ENCODE peak calls at places on chromosomes 4 and X, in four cellular contexts. E, Z, N and F are unnamed samples. For H3K4me1, the result is how much of the 10 kb centered on the place peaks cover.

GRCh38 chr4:39565925-39566630 is 38.8 kb upstream of the UGDH start:
- DNase-seq in E (no peak), Z (peak), N (peak), F (no peak)

GRCh38 chr4:18390655-18391369 is 369.3 kb upstream of the LCORL start:
- DNase-seq in E (no peak), Z (peak), N (peak), F (no peak)

GRCh38 chrX:5113128-5113527 is 1115.5 kb downstream of the NLGN4X start:
- DNase-seq in E (no peak), Z (no peak), N (peak), F (no peak)

GRCh38 chr4:139576219-139576618 is 20.2 kb upstream of the SETD7 start:
- DNase-seq in E (no peak), Z (peak), N (no peak), F (no peak)

GRCh38 chrX:22037225-22037624 is 5.1 kb downstream of the PHEX start:
- DNase-seq in E (no peak), Z (no peak), N (no peak), F (no peak)

GRCh38 chr4:42080284-42080683 is 72.2 kb downstream of the BEND4 start:
- DNase-seq in E (no peak), Z (no peak), N (no peak), F (no peak)

GRCh38 chr4:183962413-183962812 is 57.3 kb downstream of the STOX2 start:
- DNase-seq in E (no peak), Z (no peak), N (no peak), F (no peak)

GRCh38 chr4:151676301-151676700 is 84.5 kb downstream of the GATB start:
- DNase-seq in E (no peak), Z (peak), N (peak), F (no peak)

GRCh38 chr4:112515278-112516075 is 503 bp downstream of the NEUROG2 start:
- DNase-seq in E (no peak), Z (no peak), N (peak), F (no peak)

GRCh38 chrX:132216806-132217202 is 2.4 kb downstream of the RAP2C start:
- DNase-seq in E (no peak), Z (peak), N (peak), F (no peak)

GRCh38 chrX:42691196-42691595 is 86.8 kb downstream of the PPP1R2C start:
- DNase-seq in E (no peak), Z (no peak), N (no peak), F (no peak)

GRCh38 chr4:141220655-141221605 is at the start of gene ZNF330:
- DNase-seq in E (peak), Z (peak), N (peak), F (peak)

GRCh38 chr4:150010525-150011126 is 67.6 kb upstream of the DCLK2 start:
- DNase-seq in E (peak), Z (peak), N (peak), F (peak)

GRCh38 chr4:39043697-39044363 is 11.6 kb upstream of the TMEM156 start:
- DNase-seq in E (peak), Z (no peak), N (peak), F (no peak)

GRCh38 chrX:110212299-110212698 is 105.6 kb downstream of the AMMECR1 start:
- DNase-seq in E (no peak), Z (no peak), N (no peak), F (no peak)

GRCh38 chrX:100070334-100070849 is 339.7 kb downstream of the PCDH19 start:
- DNase-seq in E (no peak), Z (no peak), N (no peak), F (no peak)

GRCh38 chr4:99815597-99816011 is 1.0 kb upstream of the DAPP1 start:
- DNase-seq in E (no peak), Z (no peak), N (peak), F (peak)

GRCh38 chr4:109547394-109547793 is 12.7 kb upstream of the MCUB start:
- DNase-seq in E (no peak), Z (no peak), N (peak), F (no peak)

GRCh38 chr4:156948133-156948532 is 23.5 kb downstream of the PDGFC start:
- DNase-seq in E (no peak), Z (no peak), N (no peak), F (no peak)

GRCh38 chrX:112672788-112673560 is 6.8 kb downstream of the LHFPL1 start:
- DNase-seq in E (no peak), Z (no peak), N (no peak), F (no peak)

GRCh38 chr4:112751447-112751846 is 114.5 kb downstream of the LARP7 start:
- DNase-seq in E (no peak), Z (no peak), N (no peak), F (no peak)

GRCh38 chr4:76956961-76957738 is 7.6 kb downstream of the SEPTIN11 start:
- DNase-seq in E (peak), Z (peak), N (no peak), F (no peak)

GRCh38 chr4:173700650-173701049 is 170.6 kb upstream of the HAND2 start:
- DNase-seq in E (no peak), Z (no peak), N (no peak), F (no peak)

GRCh38 chr4:152255437-152255836 is 280.5 kb downstream of the FBXW7 start:
- DNase-seq in E (peak), Z (peak), N (no peak), F (no peak)

GRCh38 chr4:149897784-149898183 is 82.1 kb upstream of the IQCM start:
- DNase-seq in E (no peak), Z (peak), N (peak), F (no peak)

GRCh38 chrX:40809210-40809609 is 73.9 kb upstream of the MED14 start:
- DNase-seq in E (no peak), Z (peak), N (peak), F (no peak)

GRCh38 chr4:159319027-159319426 is 216.1 kb downstream of the RAPGEF2 start:
- DNase-seq in E (no peak), Z (no peak), N (no peak), F (no peak)

GRCh38 chr4:183360161-183360919 is 38.1 kb upstream of the CLDN24 start:
- DNase-seq in E (no peak), Z (no peak), N (peak), F (no peak)

GRCh38 chr4:82898322-82899243 is 2.0 kb upstream of the THAP9 start:
- DNase-seq in E (no peak), Z (peak), N (peak), F (peak)

GRCh38 chrX:110396777-110397176 is 38.1 kb downstream of the RTL9 start:
- DNase-seq in E (no peak), Z (no peak), N (no peak), F (no peak)

GRCh38 chrX:140572724-140573123 is 67.9 kb upstream of the SOX3 start:
- DNase-seq in E (peak), Z (peak), N (peak), F (peak)

GRCh38 chrX:43953218-43953617 is 20.0 kb downstream of the NDP start:
- DNase-seq in E (no peak), Z (no peak), N (no peak), F (no peak)

GRCh38 chr4:151692821-151693504 is 67.8 kb downstream of the GATB start:
- DNase-seq in E (no peak), Z (no peak), N (no peak), F (no peak)

GRCh38 chr4:153570228-153570973 is 104.2 kb downstream of the TMEM131L start:
- DNase-seq in E (no peak), Z (no peak), N (no peak), F (no peak)

GRCh38 chr4:153571006-153571545 is 104.9 kb downstream of the TMEM131L start:
- DNase-seq in E (no peak), Z (no peak), N (no peak), F (no peak)

GRCh38 chr4:153560918-153561317 is 94.8 kb downstream of the TMEM131L start:
- DNase-seq in E (no peak), Z (no peak), N (no peak), F (no peak)

GRCh38 chr4:153564630-153565525 is 98.7 kb downstream of the TMEM131L start:
- DNase-seq in E (no peak), Z (peak), N (no peak), F (peak)

DNA sequence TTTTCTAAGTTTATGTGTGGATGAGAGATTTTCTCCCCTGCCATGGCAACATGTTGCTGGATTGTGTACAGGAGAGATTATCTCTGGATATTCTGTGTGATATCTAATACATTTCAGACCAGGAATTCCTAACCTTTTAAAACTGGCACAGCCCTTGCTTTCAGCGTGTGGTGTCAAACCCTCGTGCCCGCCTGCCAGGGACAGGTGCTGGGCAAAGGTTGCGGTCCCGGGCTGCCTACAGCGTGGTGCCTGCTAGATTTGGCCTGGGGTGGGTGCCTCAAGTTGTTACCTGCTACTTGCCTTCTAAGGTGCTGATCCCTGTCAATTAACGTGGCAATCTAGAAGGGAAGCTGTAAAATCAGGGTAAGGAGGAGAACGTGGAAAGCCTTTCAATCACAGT is 100.6 kb downstream of the TMEM131L start:
- DNase-seq in E (no peak), Z (no peak), N (no peak), F (peak)
- H3K4me1 ChIP-seq in E (under half), Z (under half), N (under half), F (under half)

GRCh38 chr4:4333265-4333706 is 43.2 kb downstream of the ZBTB49 start:
- DNase-seq in E (peak), Z (peak), N (peak), F (peak)
- H3K4me1 ChIP-seq in E (under half), Z (under half), N (under half), F (under half)

GRCh38 chr4:107991945-107992625 is 2.4 kb downstream of the HADH start:
- DNase-seq in E (no peak), Z (peak), N (no peak), F (no peak)
- H3K4me1 ChIP-seq in E (under half), Z (under half), N (under half), F (under half)

DNA sequence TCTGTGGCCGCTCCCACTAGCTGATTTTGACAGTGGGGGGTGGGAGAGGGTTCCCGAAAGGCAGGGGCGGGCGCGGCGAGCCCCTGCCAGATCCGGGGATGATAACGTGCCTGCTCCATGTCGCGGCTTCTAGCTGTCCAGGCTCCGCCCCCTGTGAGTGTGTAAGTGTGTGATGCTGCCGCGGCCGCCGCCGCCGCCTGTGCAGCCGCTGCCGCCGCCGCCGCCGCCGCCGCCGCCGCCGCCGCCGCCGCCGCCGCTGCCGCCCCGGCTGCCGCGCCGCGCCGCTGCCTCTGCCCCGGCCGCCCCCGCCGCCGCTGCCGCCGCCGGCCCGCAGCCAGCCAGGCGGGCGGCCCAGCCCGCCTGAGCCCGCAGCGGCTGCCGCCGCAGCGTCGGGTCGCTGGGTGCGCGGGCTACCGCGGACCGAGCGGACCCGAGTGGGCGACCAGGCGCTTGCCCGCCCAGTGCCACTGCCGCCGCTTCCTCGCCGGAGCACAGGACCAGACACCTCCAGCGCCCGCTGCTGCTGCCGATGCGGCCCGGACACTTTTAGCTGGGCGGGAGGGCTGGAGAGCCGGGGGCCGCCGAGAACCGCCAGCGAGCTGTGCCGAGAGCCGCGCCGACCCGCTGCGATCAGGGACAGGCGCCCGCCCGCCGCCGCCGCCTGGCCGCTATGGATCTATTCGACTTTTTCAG is at the start of gene AFF2:
- DNase-seq in E (peak), Z (peak), N (peak), F (peak)
- H3K4me1 ChIP-seq in E (under half), Z (under half), N (under half), F (under half)

DNA sequence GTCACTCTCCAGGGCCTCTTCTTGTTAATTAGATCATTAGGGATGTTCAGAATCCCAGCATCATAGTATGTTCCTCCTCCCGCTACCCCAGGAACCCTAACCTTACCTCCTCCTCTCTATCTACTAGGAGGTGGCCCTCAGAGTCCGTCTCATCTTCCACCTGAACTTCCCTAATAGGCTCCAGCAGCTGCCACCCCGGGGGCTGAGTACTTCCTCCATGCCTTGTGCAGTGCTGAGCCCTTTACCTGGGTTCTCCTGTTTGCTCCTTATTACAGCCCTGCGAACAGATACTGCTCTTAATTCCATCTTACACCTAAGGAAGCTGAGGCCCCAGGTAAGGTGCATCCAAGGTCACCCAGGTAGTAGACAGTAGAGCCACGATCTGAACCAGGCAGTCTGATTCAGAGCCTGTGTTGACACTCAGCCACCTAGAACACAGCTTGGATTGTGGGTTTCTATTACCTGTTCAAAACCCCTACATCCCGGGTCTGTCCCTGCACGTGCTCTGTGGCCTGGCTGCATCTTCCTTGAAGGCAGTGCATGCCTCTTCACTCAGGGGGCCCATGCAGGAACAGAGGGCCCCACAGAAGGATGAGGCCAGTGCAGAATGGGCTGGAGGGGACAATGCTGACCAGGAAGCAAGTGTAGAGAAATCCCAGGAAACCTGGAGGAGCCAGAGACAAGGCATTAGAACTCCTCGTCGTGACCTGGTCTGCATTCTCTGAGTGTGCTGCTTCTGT is 51.4 kb upstream of the MSANTD1 start:
- DNase-seq in E (no peak), Z (no peak), N (no peak), F (no peak)
- H3K4me1 ChIP-seq in E (under half), Z (under half), N (under half), F (under half)

GRCh38 chr4:137650051-137650450 is 117.8 kb upstream of the PCDH18 start:
- DNase-seq in E (no peak), Z (peak), N (no peak), F (no peak)
- H3K4me1 ChIP-seq in E (under half), Z (under half), N (under half), F (under half)

GRCh38 chrX:153971632-153972367 is at the start of gene HCFC1:
- DNase-seq in E (peak), Z (peak), N (peak), F (peak)

GRCh38 chrX:153970398-153971123 is 1.1 kb downstream of the HCFC1 start:
- DNase-seq in E (peak), Z (peak), N (peak), F (no peak)

GRCh38 chrX:153969904-153970397 is 1.7 kb downstream of the HCFC1 start:
- DNase-seq in E (no peak), Z (peak), N (peak), F (no peak)

GRCh38 chrX:153972368-153973126 is at the start of gene TMEM187:
- DNase-seq in E (peak), Z (peak), N (peak), F (peak)

DNA sequence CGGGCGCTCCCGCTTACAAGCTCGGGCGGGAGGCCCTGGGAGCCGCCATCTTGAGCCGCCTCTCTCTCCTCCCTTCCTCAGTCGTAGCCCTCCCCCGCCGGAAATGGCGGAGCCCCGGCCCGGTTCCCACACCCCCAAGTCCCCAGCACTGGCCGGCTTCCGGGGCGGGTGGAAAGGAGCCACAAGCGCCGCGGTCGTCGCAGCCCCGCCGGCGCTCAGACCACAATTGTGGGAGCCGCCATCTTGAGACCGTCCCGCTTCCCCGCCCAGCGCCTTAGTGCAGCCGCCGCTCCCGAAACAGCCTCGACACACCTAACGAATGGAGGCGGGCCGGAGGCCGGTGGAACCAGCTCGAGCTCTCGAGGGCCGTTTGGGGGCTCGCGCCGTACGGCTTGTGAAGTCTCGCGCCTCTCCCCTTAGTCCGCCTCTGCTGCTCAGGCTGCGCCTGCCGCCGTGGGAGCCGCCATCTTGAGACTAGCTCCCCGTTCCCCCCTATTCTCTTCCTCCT is 440 bp downstream of the HCFC1 start:
- DNase-seq in E (peak), Z (peak), N (peak), F (peak)
- H3K4me1 ChIP-seq in E (under half), Z (under half), N (under half), F (half or more)